ENCODE peak calls at places on chromosomes 3 and 15, in six cellular contexts. U is tibial nerve, D is K562, Z is ovary, O is stomach, H is transverse colon. R is an unnamed sample.

GRCh38 chr3:125959317-125960065 is 9.5 kb upstream of the ROPN1B start:
- DNase-seq in H (no peak), O (no peak), D (no peak), Z (no peak), U (no peak), R (peak; percentile 55)

GRCh38 chr3:13108861-13109260 is 35.6 kb upstream of the IQSEC1 start:
- DNase-seq in Z (no peak), O (no peak), U (no peak), H (no peak), D (no peak), R (no peak)

GRCh38 chr3:132038198-132038825 is 3.5 kb upstream of the CPNE4 start:
- DNase-seq in O (no peak), D (no peak), Z (no peak), U (no peak), H (no peak), R (no peak)

GRCh38 chr15:92384391-92384790 is 9.3 kb upstream of the ST8SIA2 start:
- DNase-seq in U (no peak), H (no peak), Z (no peak), D (no peak), O (no peak), R (no peak)

GRCh38 chr3:44198957-44199269 is 42.8 kb upstream of the TOPAZ1 start:
- DNase-seq in O (no peak), D (no peak), U (no peak), H (no peak), Z (no peak), R (no peak)

GRCh38 chr15:71752604-71753289 is 57.6 kb upstream of the NR2E3 start:
- DNase-seq in U (peak; percentile 44), Z (no peak), O (no peak), H (peak; percentile 84), D (no peak), R (no peak)

GRCh38 chr3:11899826-11900225 is 53.1 kb upstream of the TAMM41 start:
- DNase-seq in O (no peak), Z (no peak), D (peak; percentile 6), U (no peak), H (no peak), R (no peak)

GRCh38 chr3:59212128-59212764 is 162.4 kb upstream of the CFAP20DC start:
- DNase-seq in H (no peak), Z (no peak), O (no peak), D (peak; percentile 30), U (peak; percentile 32), R (no peak)

GRCh38 chr3:24305795-24306467 is 188.7 kb downstream of the THRB start:
- DNase-seq in O (no peak), D (peak; percentile 36), Z (no peak), H (no peak), U (no peak), R (no peak)

GRCh38 chr3:48469046-48469915 is 22.7 kb downstream of the ATRIP start:
- DNase-seq in O (no peak), Z (no peak), H (no peak), D (no peak), U (no peak), R (no peak)

GRCh38 chr3:13012228-13012691 is 61.0 kb downstream of the IQSEC1 start:
- DNase-seq in D (no peak), H (peak; percentile 80), U (peak; percentile 81), Z (peak; percentile 37), O (peak; percentile 70), R (no peak)

GRCh38 chr3:122572940-122573412 is 4.5 kb upstream of the PARP15 start:
- DNase-seq in U (no peak), O (peak; percentile 34), H (no peak), D (no peak), Z (peak; percentile 26), R (no peak)

GRCh38 chr3:195032106-195032759 is 238.7 kb downstream of the XXYLT1 start:
- DNase-seq in O (no peak), H (no peak), Z (no peak), D (no peak), U (no peak), R (no peak)

GRCh38 chr15:56772868-56773639 is 39.7 kb upstream of the ZNF280D start:
- DNase-seq in U (no peak), Z (no peak), O (no peak), H (no peak), D (no peak), R (no peak)

GRCh38 chr3:124097362-124098120 is 105.6 kb upstream of the ROPN1 start:
- DNase-seq in H (no peak), Z (no peak), U (no peak), O (no peak), D (no peak), R (no peak)

GRCh38 chr15:45645026-45645980 is 10.5 kb downstream of the SQOR start:
- DNase-seq in H (peak; percentile 59), O (no peak), Z (no peak), U (peak; percentile 39), D (no peak), R (no peak)

GRCh38 chr3:109268181-109268580 is 48.1 kb downstream of the DPPA2 start:
- DNase-seq in D (no peak), U (no peak), H (no peak), O (no peak), Z (no peak), R (no peak)

GRCh38 chr3:56125358-56126005 is 342.8 kb downstream of the ERC2 start:
- DNase-seq in O (no peak), Z (peak; percentile 16), U (no peak), D (no peak), H (no peak), R (no peak)

GRCh38 chr3:122646146-122646988 is 34.3 kb upstream of the PARP14 start:
- DNase-seq in Z (no peak), D (no peak), H (no peak), U (no peak), O (no peak), R (peak; percentile 42)

GRCh38 chr3:62817678-62818077 is 57.5 kb downstream of the CADPS start:
- DNase-seq in Z (no peak), O (no peak), H (no peak), U (no peak), D (no peak), R (no peak)

GRCh38 chr15:31101262-31102048 is at the start of gene TRPM1:
- DNase-seq in O (no peak), D (no peak), H (no peak), U (no peak), Z (no peak), R (peak; percentile 70)

GRCh38 chr15:38069001-38069400 is 134.6 kb downstream of the TMCO5A start:
- DNase-seq in O (peak; percentile 29), D (no peak), U (peak; percentile 40), Z (no peak), H (peak; percentile 28), R (no peak)

DNA sequence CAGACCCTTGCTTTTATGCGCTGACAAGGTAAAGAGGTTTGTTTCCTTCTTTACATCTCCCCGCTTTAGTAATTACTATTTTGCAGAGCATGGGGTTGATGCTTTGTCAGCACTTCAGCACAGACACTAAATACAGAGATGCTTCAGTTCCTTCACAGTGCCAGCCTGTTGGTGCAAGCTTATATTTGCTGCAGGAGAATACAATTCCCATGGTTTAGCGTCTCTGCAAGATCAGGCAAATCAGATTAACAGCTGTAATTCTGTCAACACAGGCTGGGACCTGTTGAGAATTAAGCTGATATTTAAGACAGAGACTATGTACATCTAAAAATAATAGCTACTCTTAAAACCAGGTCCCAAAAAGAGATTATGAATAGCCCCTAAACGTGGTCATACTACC is 2.9 kb downstream of the FMN1 start:
- DNase-seq in Z (no peak), O (no peak), H (no peak), U (no peak), D (no peak), R (no peak)
- H3K27me3 ChIP-seq in Z (no peaks in the 10 kb centered on the region), O (peaks cover 8% of the 10 kb centered on the region), H (peaks cover 7% of the 10 kb centered on the region), U (no peaks in the 10 kb centered on the region), D (no peaks in the 10 kb centered on the region), R (no peaks in the 10 kb centered on the region)

DNA sequence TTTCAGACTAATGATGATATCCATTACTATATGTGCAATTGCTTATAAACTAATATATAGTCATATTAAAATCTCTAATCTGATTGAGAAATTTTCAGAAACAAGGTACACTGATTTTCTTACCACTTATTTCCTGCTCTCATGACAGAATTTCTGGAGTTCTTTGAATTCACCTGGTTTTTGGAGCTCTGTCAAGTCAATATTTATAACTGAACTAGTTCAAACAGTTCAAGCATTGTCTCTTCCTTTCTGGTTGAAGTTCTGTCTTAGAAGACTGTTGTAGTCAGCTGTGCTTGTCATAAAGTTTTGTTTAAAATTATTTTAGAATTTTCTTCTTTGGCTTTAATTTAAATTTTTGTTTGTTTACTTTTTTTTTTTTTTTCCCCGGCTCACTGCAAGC is 239.9 kb upstream of the CTDSPL start:
- DNase-seq in Z (no peak), U (no peak), H (no peak), D (no peak), O (no peak), R (no peak)
- TF ChIP-seq EP300 in Z (no peak), U (no peak), H (no peak), D (no peak), O (no peak), R (no peak)

GRCh38 chr15:88637436-88637835 is 1.4 kb upstream of the ISG20 start:
- DNase-seq in U (no peak), Z (no peak), D (no peak), H (no peak), O (no peak), R (no peak)

GRCh38 chr15:88636654-88637053 is 2.2 kb upstream of the ISG20 start:
- DNase-seq in Z (no peak), U (no peak), O (no peak), H (no peak), D (no peak), R (no peak)

GRCh38 chr15:88637841-88638625 is 783 bp upstream of the ISG20 start:
- DNase-seq in H (no peak), D (no peak), Z (no peak), U (no peak), O (no peak), R (no peak)

GRCh38 chr15:88636039-88636438 is 2.8 kb upstream of the ISG20 start:
- DNase-seq in H (peak; percentile 56), U (no peak), O (peak; percentile 88), Z (no peak), D (no peak), R (no peak)

DNA sequence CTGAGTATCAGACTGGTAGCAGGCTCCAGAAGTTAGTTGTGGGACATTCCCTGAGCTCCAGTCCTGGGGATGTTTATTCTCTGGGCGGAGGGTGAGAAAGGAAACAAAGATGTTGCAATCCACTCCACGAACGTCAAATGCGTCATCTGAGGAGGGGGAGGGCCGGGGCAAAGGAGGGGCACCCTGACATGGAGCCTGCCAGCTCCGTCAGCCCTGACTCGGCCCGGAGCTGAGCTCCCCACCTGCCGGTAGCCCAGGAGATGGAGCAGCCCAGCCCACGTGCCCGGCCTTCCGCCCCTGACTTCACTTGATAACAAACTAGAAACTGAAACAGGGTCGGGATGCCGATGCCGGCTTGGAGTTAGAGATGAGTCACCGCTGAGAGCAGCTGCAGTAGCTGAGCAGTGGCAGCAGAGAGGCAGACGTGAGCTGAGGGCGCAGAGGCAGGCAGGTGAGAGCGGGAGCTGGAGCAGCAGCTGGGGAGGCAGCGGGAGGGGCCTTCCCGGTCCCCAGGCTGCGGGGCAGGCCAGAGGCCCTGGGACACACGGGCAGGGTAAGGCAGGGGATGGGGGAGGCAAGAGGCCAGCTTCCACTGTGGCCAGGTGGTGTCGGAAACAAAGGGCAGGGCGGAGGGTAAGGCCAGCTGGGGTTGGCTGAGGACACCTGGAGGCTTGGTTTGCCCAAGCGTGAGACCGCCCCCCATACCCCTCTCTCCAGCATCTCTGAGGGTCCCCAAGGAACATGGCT is at the start of gene ISG20:
- DNase-seq in U (peak; percentile 93), H (peak; percentile 96), Z (peak; percentile 98), D (peak; percentile 92), O (peak; percentile 97), R (peak; percentile 99)
- TF ChIP-seq POLR2A in U (peak; percentile 87), H (peak; percentile 98), Z (peak; percentile 76), D (peak; percentile 55), O (no peak), R (no peak)

GRCh38 chr15:69744421-69745162 is 292.0 kb downstream of the RPLP1 start:
- DNase-seq in O (no peak), D (no peak), H (no peak), Z (no peak), U (no peak), R (no peak)
- H3K27me3 ChIP-seq in O (peaks cover 10% of the 10 kb centered on the region), D (peaks cover 14% of the 10 kb centered on the region), H (peaks cover 10% of the 10 kb centered on the region), Z (no peaks in the 10 kb centered on the region), U (no peaks in the 10 kb centered on the region), R (peaks cover 18% of the 10 kb centered on the region)

R was measured in esophagus muscularis mucosa.